ENCODE peak calls at places on chromosomes 6 and 20, in nine cellular contexts. H is cardiac muscle cell; O is effector memory CD8-positive, alpha-beta T cell; R is stimulated activated CD4-positive, alpha-beta T cell treated with anti-CD3 and anti-CD28 coated beads, Interleukin-2, amount 100 ng/mL, for 48 hours; G is astrocyte; J is fibroblast of villous mesenchyme; Q is HCEC 1CT; V is EH; N is body of pancreas. S is an unnamed sample.

GRCh38 chr6:72643214-72643613 is 21.4 kb downstream of the KCNQ5 start:
- DNase-seq in H (peak), O (no peak), R (no peak), G (no peak), J (no peak), Q (peak), V (peak), N (no peak), S (no peak)

GRCh38 chr6:92297101-92297500 is 1122.3 kb downstream of the EPHA7 start:
- DNase-seq in H (peak), O (no peak), R (no peak), G (no peak), J (peak), Q (no peak), V (no peak), N (no peak), S (no peak)

GRCh38 chr20:44734938-44735337 is 10.7 kb upstream of the KCNK15 start:
- DNase-seq in H (peak), O (no peak), R (no peak), G (peak), J (peak), Q (peak), V (peak), N (no peak), S (no peak)

GRCh38 chr6:125882243-125882642 is 74.3 kb upstream of the HINT3 start:
- DNase-seq in H (no peak), O (no peak), R (no peak), G (no peak), J (no peak), Q (no peak), V (no peak), N (no peak), S (no peak)

GRCh38 chr6:1001655-1002349 is 308.9 kb upstream of the EXOC2 start:
- DNase-seq in H (no peak), O (no peak), R (no peak), G (no peak), J (no peak), Q (no peak), V (no peak), N (no peak), S (no peak)

GRCh38 chr6:26345832-26346231 is 19.2 kb upstream of the BTN3A2 start:
- DNase-seq in H (no peak), O (no peak), R (no peak), G (no peak), J (no peak), Q (no peak), V (no peak), N (no peak), S (no peak)

GRCh38 chr6:91476000-91476399 is 889.1 kb upstream of the MAP3K7 start:
- DNase-seq in H (peak), O (no peak), R (no peak), G (peak), J (peak), Q (peak), V (no peak), N (peak), S (peak)

GRCh38 chr6:130928158-130928917 is 101.1 kb downstream of the SMLR1 start:
- DNase-seq in H (no peak), O (no peak), R (no peak), G (no peak), J (no peak), Q (no peak), V (no peak), N (peak), S (no peak)

GRCh38 chr6:28336284-28337024 is 506 bp upstream of the ZSCAN31 start:
- DNase-seq in H (peak), O (peak), R (no peak), G (peak), J (peak), Q (peak), V (peak), N (peak), S (no peak)

GRCh38 chr6:160678230-160678629 is 14.2 kb upstream of the LPA start:
- DNase-seq in H (no peak), O (no peak), R (no peak), G (peak), J (no peak), Q (no peak), V (no peak), N (no peak), S (no peak)

GRCh38 chr6:44920952-44921491 is 407.1 kb upstream of the RUNX2 start:
- DNase-seq in H (peak), O (no peak), R (no peak), G (peak), J (no peak), Q (no peak), V (no peak), N (no peak), S (no peak)

GRCh38 chr6:37473364-37474095 is 26.2 kb downstream of the CCDC167 start:
- DNase-seq in H (peak), O (no peak), R (no peak), G (peak), J (no peak), Q (no peak), V (peak), N (no peak), S (no peak)

GRCh38 chr20:22691369-22692118 is 107.2 kb upstream of the FOXA2 start:
- DNase-seq in H (peak), O (peak), R (peak), G (peak), J (peak), Q (peak), V (peak), N (peak), S (peak)

GRCh38 chr20:47272893-47273590 is 83.5 kb downstream of the ZMYND8 start:
- DNase-seq in H (peak), O (peak), R (peak), G (peak), J (peak), Q (peak), V (peak), N (peak), S (peak)

GRCh38 chr6:123770247-123770949 is 33.3 kb upstream of the NKAIN2 start:
- DNase-seq in H (peak), O (no peak), R (no peak), G (peak), J (no peak), Q (no peak), V (no peak), N (no peak), S (no peak)

GRCh38 chr20:61924858-61925554 is 140.7 kb downstream of the TAF4 start:
- DNase-seq in H (no peak), O (no peak), R (no peak), G (no peak), J (no peak), Q (no peak), V (no peak), N (no peak), S (no peak)

GRCh38 chr6:48068326-48069191 is 42.4 kb downstream of the PTCHD4 start:
- DNase-seq in H (no peak), O (no peak), R (no peak), G (no peak), J (no peak), Q (no peak), V (no peak), N (no peak), S (no peak)

GRCh38 chr20:5316188-5317158 is at the start of gene PROKR2:
- DNase-seq in H (peak), O (no peak), R (peak), G (no peak), J (peak), Q (no peak), V (no peak), N (no peak), S (no peak)

GRCh38 chr6:10180138-10181074 is 234.5 kb downstream of the TFAP2A start:
- DNase-seq in H (no peak), O (no peak), R (no peak), G (no peak), J (no peak), Q (no peak), V (no peak), N (no peak), S (no peak)

GRCh38 chr6:13248549-13248948 is 79.8 kb downstream of the TBC1D7 start:
- DNase-seq in H (no peak), O (no peak), R (no peak), G (no peak), J (no peak), Q (no peak), V (no peak), N (no peak), S (no peak)